ENCODE peak calls at places on chromosome 12, in five cellular contexts. B, Q, E, K and M are unnamed samples.

GRCh38 chr12:25855716-25856115 is 102.8 kb upstream of the RASSF8 start:
- DNase-seq in Q (no peak), E (no peak), B (peak; percentile 9), K (no peak), M (peak; percentile 17)

GRCh38 chr12:117028254-117028653 is 71.0 kb downstream of the TESC start:
- DNase-seq in Q (no peak), E (no peak), B (no peak), K (no peak), M (no peak)

GRCh38 chr12:132954471-132955048 is 1.5 kb downstream of the ZNF605 start:
- DNase-seq in E (no peak), B (no peak), Q (no peak), K (no peak), M (no peak)

GRCh38 chr12:89166525-89166934 is 185.8 kb downstream of the DUSP6 start:
- DNase-seq in E (no peak), B (no peak), K (no peak), Q (no peak), M (peak; percentile 71)

GRCh38 chr12:127065595-127065994 is 1201.4 kb upstream of the TMEM132C start:
- DNase-seq in Q (no peak), K (no peak), B (no peak), E (no peak), M (no peak)

GRCh38 chr12:16349132-16349463 is 1.7 kb downstream of the MGST1 start:
- DNase-seq in B (peak; percentile 90), Q (peak; percentile 89), K (no peak), E (no peak), M (peak; percentile 62)

GRCh38 chr12:19431407-19432308 is 7.6 kb upstream of the AEBP2 start:
- DNase-seq in K (no peak), B (peak; percentile 96), Q (peak; percentile 61), E (peak; percentile 26), M (peak; percentile 72)

GRCh38 chr12:115691123-115691522 is 586.4 kb downstream of the MED13L start:
- DNase-seq in B (no peak), E (no peak), K (no peak), Q (no peak), M (no peak)

GRCh38 chr12:76020731-76021672 is 10.6 kb downstream of the PHLDA1 start:
- DNase-seq in K (no peak), E (peak; percentile 73), Q (peak; percentile 93), B (peak; percentile 92), M (peak; percentile 90)